ENCODE peak calls at places on chromosome 4, in eight cellular contexts. U is H9, C is neural progenitor cell, S is lower leg skin, P is GM23338, E is uterus, K is HFF-Myc, H is nephron progenitor cell. O is an unnamed sample.

GRCh38 chr4:10457255-10457801 is at the start of gene ZNF518B:
- DNase-seq in U (peak), C (peak), S (peak), P (peak), E (peak), K (no peak), H (peak), O (peak)

GRCh38 chr4:151888367-151888866 is 127.6 kb upstream of the GATB start:
- DNase-seq in U (no peak), C (no peak), S (no peak), P (no peak), E (no peak), K (no peak), H (no peak), O (no peak)

GRCh38 chr4:21688596-21689265 is 259.8 kb downstream of the KCNIP4 start:
- DNase-seq in U (no peak), C (peak), S (no peak), P (no peak), E (no peak), K (no peak), H (no peak), O (no peak)

GRCh38 chr4:212438-213174 is 88.3 kb downstream of the ZNF718 start:
- DNase-seq in U (no peak), C (peak), S (no peak), P (peak), E (peak), K (peak), H (peak), O (peak)

GRCh38 chr4:38237139-38237538 is 276.9 kb downstream of the PTTG2 start:
- DNase-seq in U (no peak), C (no peak), S (no peak), P (peak), E (no peak), K (peak), H (no peak), O (no peak)

GRCh38 chr4:91488946-91489345 is 814.8 kb upstream of the GRID2 start:
- DNase-seq in U (no peak), C (no peak), S (no peak), P (no peak), E (no peak), K (no peak), H (no peak), O (no peak)

GRCh38 chr4:184746532-184746870 is 12.6 kb upstream of the CENPU start:
- DNase-seq in U (no peak), C (no peak), S (no peak), P (peak), E (peak), K (no peak), H (no peak), O (peak)

GRCh38 chr4:159946983-159947645 is 844.2 kb downstream of the RAPGEF2 start:
- DNase-seq in U (no peak), C (peak), S (no peak), P (peak), E (no peak), K (peak), H (no peak), O (no peak)

GRCh38 chr4:3471098-3471760 is 8.1 kb downstream of the DOK7 start:
- DNase-seq in U (no peak), C (peak), S (no peak), P (no peak), E (no peak), K (no peak), H (peak), O (no peak)

GRCh38 chr4:162016991-162017390 is 146.8 kb downstream of the FSTL5 start:
- DNase-seq in U (no peak), C (no peak), S (no peak), P (no peak), E (no peak), K (no peak), H (no peak), O (no peak)

GRCh38 chr4:74838746-74839370 is 44.5 kb upstream of the BTC start:
- DNase-seq in U (no peak), C (no peak), S (no peak), P (no peak), E (no peak), K (no peak), H (no peak), O (no peak)

GRCh38 chr4:89509708-89510269 is 202.2 kb upstream of the GPRIN3 start:
- DNase-seq in U (no peak), C (no peak), S (no peak), P (no peak), E (no peak), K (no peak), H (no peak), O (no peak)

GRCh38 chr4:158856852-158857251 is 88.0 kb downstream of the FNIP2 start:
- DNase-seq in U (no peak), C (peak), S (no peak), P (peak), E (no peak), K (peak), H (no peak), O (no peak)

GRCh38 chr4:53695540-53696463 is 104.5 kb upstream of the LNX1 start:
- DNase-seq in U (no peak), C (no peak), S (no peak), P (no peak), E (no peak), K (no peak), H (no peak), O (no peak)

GRCh38 chr4:1705732-1706131 is 6.4 kb downstream of the SLBP start:
- DNase-seq in U (no peak), C (no peak), S (no peak), P (no peak), E (no peak), K (no peak), H (no peak), O (no peak)

GRCh38 chr4:120809518-120809917 is 113.0 kb downstream of the PRDM5 start:
- DNase-seq in U (no peak), C (no peak), S (no peak), P (no peak), E (no peak), K (no peak), H (no peak), O (no peak)
- TF ChIP-seq CTCF in U (peak), C (peak), S (no peak), P (peak), E (no peak), K (peak), H (peak), O (no peak)

DNA sequence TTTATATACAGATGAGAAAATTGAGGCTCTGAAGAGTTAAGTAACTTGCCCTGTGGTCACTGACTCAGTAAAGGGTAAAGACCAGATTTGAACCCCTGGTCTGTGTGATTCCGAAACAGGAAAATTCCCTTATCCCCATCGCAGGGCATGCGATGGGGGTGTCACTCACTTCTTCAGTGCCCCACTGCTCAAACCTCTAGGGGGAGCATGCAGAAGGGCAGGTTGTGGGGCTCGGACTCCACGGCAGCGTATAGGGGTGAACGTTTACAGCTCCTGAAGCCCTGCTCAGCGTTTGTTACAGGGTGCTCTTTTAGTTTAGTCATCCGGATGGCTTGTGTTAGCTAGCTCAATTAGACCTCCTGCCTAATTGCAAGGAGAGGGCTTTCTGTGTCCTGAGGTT is 3.7 kb upstream of the EXOC1 start:
- DNase-seq in U (peak), C (no peak), S (no peak), P (peak), E (no peak), K (no peak), H (no peak), O (no peak)
- TF ChIP-seq CTCF in U (peak), C (peak), S (no peak), P (peak), E (no peak), K (peak), H (no peak), O (no peak)

GRCh38 chr4:180947421-180947820 is 1295.8 kb upstream of the TENM3 start:
- DNase-seq in U (no peak), C (peak), S (no peak), P (no peak), E (no peak), K (no peak), H (no peak), O (no peak)
- TF ChIP-seq CTCF in U (peak), C (peak), S (no peak), P (peak), E (no peak), K (no peak), H (peak), O (peak)

GRCh38 chr4:177118596-177118995 is 191.1 kb upstream of the NEIL3 start:
- DNase-seq in U (no peak), C (no peak), S (no peak), P (no peak), E (peak), K (peak), H (no peak), O (peak)
- TF ChIP-seq CTCF in U (no peak), C (no peak), S (no peak), P (no peak), E (no peak), K (no peak), H (no peak), O (no peak)

DNA sequence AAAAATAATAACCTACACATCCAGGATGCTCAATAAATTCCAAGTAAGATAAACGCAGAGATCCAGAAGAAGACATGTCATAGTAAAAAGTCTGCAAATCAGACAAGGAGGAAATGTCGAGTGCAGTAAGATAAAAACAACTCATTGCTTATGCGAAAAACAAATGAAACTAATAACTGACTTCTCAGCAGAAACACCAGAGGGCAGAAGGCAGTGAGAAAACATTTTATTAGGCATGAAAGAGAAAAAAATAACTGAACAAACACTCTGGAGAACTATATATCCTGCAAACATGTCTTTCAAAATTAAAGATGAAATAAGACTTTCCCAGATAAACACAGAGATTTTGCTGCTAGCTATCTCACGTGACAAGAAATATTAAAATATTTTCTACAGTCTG is 201.3 kb upstream of the CTSO start:
- DNase-seq in U (no peak), C (no peak), S (no peak), P (no peak), E (no peak), K (no peak), H (no peak), O (no peak)
- TF ChIP-seq CTCF in U (peak), C (no peak), S (no peak), P (peak), E (no peak), K (no peak), H (no peak), O (no peak)